ENCODE peak calls at places on chromosome 13, in four cellular contexts. G is GM12878, B is transverse colon, X is sigmoid colon. O is an unnamed sample.

GRCh38 chr13:46129124-46129523 is 24.3 kb upstream of the CPB2 start:
- DNase-seq in X (no peak), G (no peak), B (no peak), O (no peak)

GRCh38 chr13:40477623-40478608 is 188.5 kb downstream of the FOXO1 start:
- DNase-seq in X (peak; percentile 73), G (no peak), B (no peak), O (no peak)

GRCh38 chr13:26051231-26052135 is at the start of gene SHISA2:
- DNase-seq in X (no peak), G (no peak), B (no peak), O (peak; percentile 42)

GRCh38 chr13:74406439-74406838 is 272.2 kb upstream of the KLF12 start:
- DNase-seq in X (no peak), B (no peak), G (no peak), O (no peak)

GRCh38 chr13:89279374-89279773 is 1608.2 kb downstream of the SLITRK5 start:
- DNase-seq in G (no peak), X (peak; percentile 78), B (no peak), O (no peak)

GRCh38 chr13:107715496-107715895 is 499.8 kb downstream of the LIG4 start:
- DNase-seq in G (no peak), X (no peak), B (no peak), O (no peak)

GRCh38 chr13:30396434-30397075 is 25.7 kb upstream of the UBE2L5 start:
- DNase-seq in B (no peak), X (no peak), G (no peak), O (no peak)

GRCh38 chr13:108572782-108573211 is 56.6 kb upstream of the MYO16 start:
- DNase-seq in G (no peak), X (no peak), B (no peak), O (no peak)

GRCh38 chr13:36456577-36456976 is 24.3 kb downstream of the CCNA1 start:
- DNase-seq in X (no peak), B (no peak), G (no peak), O (no peak)

GRCh38 chr13:46179576-46180368 is 2.2 kb downstream of the LCP1 start:
- DNase-seq in B (peak; percentile 70), G (no peak), X (no peak), O (no peak)

GRCh38 chr13:67736646-67737420 is 506.7 kb upstream of the PCDH9 start:
- DNase-seq in X (no peak), G (no peak), B (no peak), O (no peak)

GRCh38 chr13:44141213-44141724 is 232.4 kb upstream of the SERP2 start:
- DNase-seq in G (no peak), B (no peak), X (no peak), O (no peak)

GRCh38 chr13:110214637-110215036 is 92.3 kb downstream of the COL4A1 start:
- DNase-seq in G (no peak), B (no peak), X (no peak), O (no peak)

GRCh38 chr13:110561335-110562033 is at the start of gene RAB20:
- DNase-seq in X (peak; percentile 95), G (no peak), B (peak; percentile 92), O (peak; percentile 95)

GRCh38 chr13:52459668-52460067 is 4.4 kb downstream of the CKAP2 start:
- DNase-seq in B (no peak), G (no peak), X (no peak), O (no peak)

GRCh38 chr13:29991343-29991742 is 140.9 kb upstream of the UBL3 start:
- DNase-seq in B (no peak), G (no peak), X (no peak), O (no peak)

GRCh38 chr13:40490086-40490723 is 176.2 kb downstream of the FOXO1 start:
- DNase-seq in G (no peak), B (peak; percentile 41), X (no peak), O (no peak)

GRCh38 chr13:44668707-44669106 is 92.6 kb upstream of the TSC22D1 start:
- DNase-seq in B (no peak), X (no peak), G (no peak), O (no peak)

GRCh38 chr13:100566543-100566942 is 22.0 kb downstream of the GGACT start:
- DNase-seq in B (no peak), X (no peak), G (no peak), O (no peak)

GRCh38 chr13:63696055-63696454 is 2280.4 kb upstream of the PCDH20 start:
- DNase-seq in B (no peak), G (no peak), X (no peak), O (no peak)

GRCh38 chr13:48233886-48234488 is 981 bp downstream of the ITM2B start:
- DNase-seq in B (no peak), X (peak; percentile 65), G (peak; percentile 30), O (no peak)

GRCh38 chr13:48235814-48236135 is 2.8 kb downstream of the ITM2B start:
- DNase-seq in B (no peak), X (no peak), G (no peak), O (no peak)

GRCh38 chr13:48234652-48235099 is 1.7 kb downstream of the ITM2B start:
- DNase-seq in B (no peak), X (no peak), G (no peak), O (no peak)

GRCh38 chr13:48236528-48237353 is 3.7 kb downstream of the ITM2B start:
- DNase-seq in G (no peak), B (no peak), X (no peak), O (no peak)

GRCh38 chr13:48235100-48235813 is 2.3 kb downstream of the ITM2B start:
- DNase-seq in B (peak; percentile 28), X (peak; percentile 68), G (peak; percentile 45), O (no peak)
- H3K4me1 ChIP-seq in B (peaks cover 48% of the 10 kb centered on the region), X (peaks cover 58% of the 10 kb centered on the region), G (peaks cover 8% of the 10 kb centered on the region), O (peaks cover 47% of the 10 kb centered on the region)

GRCh38 chr13:91526543-91527033 is 128.2 kb downstream of the GPC5 start:
- DNase-seq in B (no peak), X (no peak), G (no peak), O (no peak)
- TF ChIP-seq POLR2AphosphoS5 in B (no peak), X (no peak), G (no peak), O (no peak)

GRCh38 chr13:95462801-95463200 is 89.7 kb upstream of the CLDN10 start:
- DNase-seq in X (no peak), G (no peak), B (no peak), O (no peak)
- H3K4me3 ChIP-seq in X (no peak overlapping the region), G (no peak overlapping the region), B (no peak overlapping the region), O (no peak overlapping the region)

DNA sequence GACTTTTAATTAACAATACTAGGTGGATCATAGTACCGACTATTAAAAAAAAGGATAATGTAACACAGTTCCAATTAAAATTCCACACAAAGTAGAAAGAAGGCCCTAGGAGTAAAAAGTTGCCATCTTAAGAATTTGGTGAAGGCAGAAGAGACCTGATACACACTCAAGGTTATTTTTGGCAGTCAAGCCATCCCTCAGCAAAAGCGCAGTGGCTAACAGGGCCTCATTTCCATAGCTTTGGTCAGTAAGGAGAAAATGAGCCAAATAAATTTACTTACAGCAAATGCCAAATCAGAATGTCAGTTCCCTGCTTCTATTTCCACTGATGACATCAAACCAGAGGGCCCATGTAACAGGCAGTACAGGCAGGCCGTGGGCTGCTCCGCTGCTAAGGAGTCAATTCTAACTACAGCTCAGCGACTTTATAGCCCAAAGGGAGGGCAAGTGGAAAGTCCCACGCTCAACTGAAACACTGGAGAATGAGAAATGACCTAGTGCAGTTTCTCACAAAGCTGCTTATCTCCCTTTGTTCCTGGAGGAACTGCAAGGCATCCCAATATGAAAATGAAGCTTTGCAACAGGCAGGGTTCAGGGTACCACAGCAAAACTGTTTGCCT is 6.3 kb downstream of the ARGLU1 start:
- DNase-seq in G (peak; percentile 55), B (no peak), X (no peak), O (no peak)
- H3K4me1 ChIP-seq in G (peaks cover 13% of the 10 kb centered on the region), B (peaks cover 37% of the 10 kb centered on the region), X (peaks cover 96% of the 10 kb centered on the region), O (peaks cover 92% of the 10 kb centered on the region)

GRCh38 chr13:75792526-75793187 is 156.5 kb downstream of the LMO7 start:
- DNase-seq in B (peak; percentile 27), G (no peak), X (no peak), O (no peak)
- TF ChIP-seq POLR2AphosphoS5 in B (no peak), G (no peak), X (no peak), O (no peak)

DNA sequence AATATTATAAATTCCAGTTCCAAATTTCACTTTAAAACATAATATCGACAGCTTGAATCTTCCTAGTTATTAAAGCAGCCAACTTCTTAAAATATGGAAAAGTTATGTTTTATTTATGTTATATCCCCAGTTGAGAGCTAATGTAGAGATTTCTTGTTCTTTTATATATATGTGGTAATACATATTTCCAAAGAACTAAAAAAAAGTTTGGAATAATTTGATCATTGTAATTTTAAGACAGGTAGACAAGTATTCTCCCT is 781 bp upstream of the TBC1D4 start:
- DNase-seq in G (no peak), B (no peak), X (no peak), O (no peak)
- H3K4me3 ChIP-seq in G (peak overlapping the region; percentile 82), B (no peak overlapping the region), X (peak overlapping the region; percentile 64), O (peak overlapping the region; percentile 79)

GRCh38 chr13:113209336-113209879 is at the start of gene CUL4A:
- DNase-seq in X (peak; percentile 88), G (no peak), B (peak; percentile 86), O (no peak)

GRCh38 chr13:113208424-113209335 is at the start of gene PCID2:
- DNase-seq in X (peak; percentile 95), B (peak; percentile 91), G (peak; percentile 48), O (peak; percentile 96)

GRCh38 chr13:113211774-113212173 is 2.4 kb downstream of the CUL4A start:
- DNase-seq in B (no peak), G (no peak), X (no peak), O (no peak)

GRCh38 chr13:113209880-113210421 is 538 bp downstream of the CUL4A start:
- DNase-seq in X (peak; percentile 76), B (peak; percentile 76), G (no peak), O (peak; percentile 93)

GRCh38 chr13:113210834-113211233 is 1.4 kb downstream of the CUL4A start:
- DNase-seq in B (no peak), G (no peak), X (no peak), O (no peak)
- H3K4me1 ChIP-seq in B (peaks cover 34% of the 10 kb centered on the region), G (peaks cover 18% of the 10 kb centered on the region), X (peaks cover 79% of the 10 kb centered on the region), O (peaks cover 48% of the 10 kb centered on the region)

O was measured in esophagus muscularis mucosa.